ENCODE peak calls at places on chromosomes 3 and 15, in eight cellular contexts. N is A549; C is H9; J is ovary; S is CD8-positive, alpha-beta memory T cell; G is OCI-LY7; K is body of pancreas; Y is small intestine. Z is an unnamed sample.

GRCh38 chr3:152305075-152305474 is 36.3 kb downstream of the MBNL1 start:
- DNase-seq in N (no peak), C (no peak), J (no peak), S (no peak), G (no peak), K (no peak), Y (no peak), Z (no peak)

GRCh38 chr15:98375513-98376360 is 272.6 kb upstream of the IGF1R start:
- DNase-seq in N (no peak), C (no peak), J (no peak), S (no peak), G (no peak), K (peak; percentile 22), Y (no peak), Z (no peak)

GRCh38 chr3:27659279-27660021 is 62.7 kb downstream of the EOMES start:
- DNase-seq in N (peak; percentile 77), C (peak; percentile 68), J (peak; percentile 42), S (peak; percentile 68), G (peak; percentile 44), K (peak; percentile 48), Y (peak; percentile 58), Z (peak; percentile 50)

GRCh38 chr3:109023656-109024254 is 70.1 kb upstream of the GUCA1C start:
- DNase-seq in N (peak; percentile 50), C (no peak), J (peak; percentile 23), S (no peak), G (peak; percentile 47), K (peak; percentile 47), Y (peak; percentile 58), Z (peak; percentile 64)

GRCh38 chr15:83289160-83289559 is 4.7 kb upstream of the BNC1 start:
- DNase-seq in N (no peak), C (no peak), J (no peak), S (no peak), G (no peak), K (no peak), Y (no peak), Z (peak; percentile 7)

GRCh38 chr15:71110800-71111565 is 4.3 kb upstream of the THSD4 start:
- DNase-seq in N (no peak), C (peak; percentile 23), J (no peak), S (no peak), G (no peak), K (no peak), Y (no peak), Z (peak; percentile 50)

GRCh38 chr3:42273351-42273750 is 7.4 kb upstream of the CCK start:
- DNase-seq in N (no peak), C (no peak), J (no peak), S (no peak), G (no peak), K (no peak), Y (no peak), Z (no peak)

GRCh38 chr3:170907519-170908234 is 760 bp downstream of the EIF5A2 start:
- DNase-seq in N (no peak), C (no peak), J (no peak), S (no peak), G (peak; percentile 31), K (no peak), Y (no peak), Z (peak; percentile 47)

GRCh38 chr3:136070953-136071949 is 105.7 kb downstream of the PPP2R3A start:
- DNase-seq in N (no peak), C (no peak), J (no peak), S (no peak), G (peak; percentile 28), K (no peak), Y (no peak), Z (peak; percentile 77)

GRCh38 chr15:84840741-84841429 is 23.7 kb downstream of the ALPK3 start:
- DNase-seq in N (peak; percentile 73), C (peak; percentile 22), J (no peak), S (no peak), G (no peak), K (peak; percentile 95), Y (peak; percentile 83), Z (peak; percentile 87)

GRCh38 chr3:46668116-46668515 is 25.4 kb downstream of the ALS2CL start:
- DNase-seq in N (no peak), C (peak; percentile 22), J (no peak), S (no peak), G (no peak), K (peak; percentile 11), Y (no peak), Z (no peak)

GRCh38 chr3:145698252-145698651 is 462.7 kb downstream of the PLOD2 start:
- DNase-seq in N (no peak), C (no peak), J (no peak), S (no peak), G (no peak), K (no peak), Y (no peak), Z (peak; percentile 9)

GRCh38 chr15:68389936-68390790 is 41.8 kb downstream of the ITGA11 start:
- DNase-seq in N (no peak), C (peak; percentile 20), J (peak; percentile 6), S (no peak), G (no peak), K (peak; percentile 3), Y (no peak), Z (no peak)

GRCh38 chr3:69999191-70000027 is at the start of gene SAMMSON:
- DNase-seq in N (peak; percentile 38), C (peak; percentile 65), J (peak; percentile 78), S (no peak), G (no peak), K (no peak), Y (no peak), Z (no peak)

GRCh38 chr3:146274833-146275232 is 23.9 kb upstream of the PLSCR4 start:
- DNase-seq in N (no peak), C (no peak), J (no peak), S (no peak), G (no peak), K (no peak), Y (no peak), Z (peak; percentile 86)

GRCh38 chr3:170717410-170718402 is 131.8 kb upstream of the SLC7A14 start:
- DNase-seq in N (no peak), C (no peak), J (no peak), S (no peak), G (no peak), K (no peak), Y (peak; percentile 51), Z (peak; percentile 74)

GRCh38 chr3:124780767-124781485 is 50.7 kb downstream of the UMPS start:
- DNase-seq in N (no peak), C (no peak), J (peak; percentile 68), S (no peak), G (no peak), K (peak; percentile 44), Y (no peak), Z (peak; percentile 46)

GRCh38 chr3:88574210-88574609 is 424.5 kb downstream of the C3orf38 start:
- DNase-seq in N (no peak), C (no peak), J (no peak), S (no peak), G (no peak), K (no peak), Y (no peak), Z (no peak)

GRCh38 chr3:18300916-18301315 is 124.2 kb downstream of the SATB1 start:
- DNase-seq in N (no peak), C (no peak), J (no peak), S (no peak), G (no peak), K (no peak), Y (no peak), Z (peak; percentile 13)

GRCh38 chr15:98785796-98786581 is 137.7 kb downstream of the IGF1R start:
- DNase-seq in N (peak; percentile 50), C (no peak), J (no peak), S (no peak), G (no peak), K (peak; percentile 54), Y (peak; percentile 49), Z (no peak)

GRCh38 chr3:36709281-36709680 is 55.1 kb downstream of the DCLK3 start:
- DNase-seq in N (no peak), C (no peak), J (no peak), S (no peak), G (no peak), K (no peak), Y (no peak), Z (no peak)

DNA sequence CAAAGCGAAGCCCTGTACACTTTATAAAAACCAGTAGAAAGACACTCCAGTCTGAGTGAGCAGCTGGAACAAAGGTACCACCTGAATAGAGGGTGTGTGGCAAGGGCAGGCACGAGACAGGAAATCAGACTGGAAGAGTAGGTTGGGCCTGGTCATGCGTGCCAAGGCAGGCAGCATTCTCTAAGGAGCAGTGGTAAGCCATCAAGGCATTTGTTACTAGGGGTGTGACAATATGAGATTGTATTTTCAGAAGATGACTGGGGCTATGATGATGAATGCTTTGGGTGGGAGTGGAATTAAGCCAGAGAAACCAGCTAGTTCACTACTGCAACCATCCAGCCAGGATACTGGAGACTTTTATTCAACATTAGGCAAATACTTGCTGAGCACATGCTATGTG is 5.0 kb downstream of the JMJD7 start:
- DNase-seq in N (no peak), C (no peak), J (no peak), S (no peak), G (peak; percentile 27), K (no peak), Y (no peak), Z (no peak)
- H3K4me1 ChIP-seq in N (peaks cover 4% of the 10 kb centered on the region), C (no peaks in the 10 kb centered on the region), J (no peaks in the 10 kb centered on the region), S (peaks cover 45% of the 10 kb centered on the region), G (peaks cover 18% of the 10 kb centered on the region), K (peaks cover 20% of the 10 kb centered on the region), Y (peaks cover 6% of the 10 kb centered on the region), Z (peaks cover 8% of the 10 kb centered on the region)

DNA sequence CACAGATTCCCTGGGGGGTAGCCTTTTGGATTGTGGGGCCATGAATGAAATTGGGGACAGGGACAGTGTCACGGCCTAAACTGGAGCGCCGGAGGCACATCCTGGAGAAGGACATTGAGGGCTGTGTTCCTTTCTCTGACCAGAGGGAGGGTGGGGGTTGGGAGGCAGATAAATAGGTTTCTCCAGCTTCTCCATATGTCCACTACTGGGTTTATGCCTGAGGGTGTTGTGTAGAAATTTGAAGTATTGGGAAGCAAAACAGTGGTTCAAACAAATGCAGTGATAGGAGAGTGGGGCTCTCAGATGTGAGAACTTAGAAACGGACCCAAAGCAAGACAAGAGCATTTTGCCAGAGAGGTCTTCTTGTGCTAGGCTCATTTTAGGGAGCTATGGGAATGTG is 34.3 kb downstream of the TRIM71 start:
- DNase-seq in N (no peak), C (no peak), J (no peak), S (no peak), G (no peak), K (no peak), Y (no peak), Z (no peak)
- H3K4me1 ChIP-seq in N (peaks cover 10% of the 10 kb centered on the region), C (peaks cover 47% of the 10 kb centered on the region), J (no peaks in the 10 kb centered on the region), S (no peaks in the 10 kb centered on the region), G (no peaks in the 10 kb centered on the region), K (no peaks in the 10 kb centered on the region), Y (no peaks in the 10 kb centered on the region), Z (peaks cover 49% of the 10 kb centered on the region)

GRCh38 chr3:112656045-112656444 is 15.1 kb upstream of the CCDC80 start:
- DNase-seq in N (no peak), C (no peak), J (no peak), S (no peak), G (no peak), K (no peak), Y (no peak), Z (no peak)
- H3K4me1 ChIP-seq in N (peaks cover 56% of the 10 kb centered on the region), C (no peaks in the 10 kb centered on the region), J (peaks cover 2% of the 10 kb centered on the region), S (no peaks in the 10 kb centered on the region), G (no peaks in the 10 kb centered on the region), K (no peaks in the 10 kb centered on the region), Y (no peaks in the 10 kb centered on the region), Z (peaks cover 40% of the 10 kb centered on the region)

DNA sequence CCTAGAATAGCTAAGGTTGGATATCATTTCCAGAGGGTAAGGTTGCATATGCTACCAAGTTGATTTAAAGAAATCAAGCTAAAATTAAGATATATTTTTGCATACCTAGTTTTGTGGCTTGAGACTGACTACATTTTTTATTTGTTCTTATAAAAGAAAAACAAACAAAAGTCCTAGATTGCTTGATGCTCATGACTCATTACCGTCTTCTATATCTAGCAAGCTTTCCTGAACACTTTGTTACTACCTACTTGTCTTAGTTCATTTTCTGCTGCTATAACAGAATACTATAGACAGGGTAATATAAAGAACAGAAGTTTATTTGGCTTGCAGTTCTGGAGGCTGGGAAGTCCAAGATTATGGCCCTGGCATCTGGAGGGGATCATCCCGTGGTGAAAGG is 152.1 kb upstream of the THRB start:
- DNase-seq in N (no peak), C (no peak), J (no peak), S (no peak), G (no peak), K (no peak), Y (no peak), Z (no peak)
- H3K4me1 ChIP-seq in N (no peaks in the 10 kb centered on the region), C (peaks cover 3% of the 10 kb centered on the region), J (no peaks in the 10 kb centered on the region), S (no peaks in the 10 kb centered on the region), G (no peaks in the 10 kb centered on the region), K (no peaks in the 10 kb centered on the region), Y (no peaks in the 10 kb centered on the region), Z (no peaks in the 10 kb centered on the region)

Z was measured in adipocyte.